ENCODE peak calls at places on chromosomes 4 and X, in ten cellular contexts. One of them, this sample, is unnamed.

GRCh38 chr4:159017323-159018036 is 85.4 kb upstream of the RAPGEF2 start:
- DNase-seq in stimulated activated CD4-positive, alpha-beta T cell treated with anti-CD3 and anti-CD28 coated beads, Interleukin-15, amount 100 ng/mL, for 1 hour: no peak
- DNase-seq in nephron progenitor cell: no peak
- DNase-seq in stimulated activated CD8-positive, alpha-beta memory T cell treated with anti-CD3 and anti-CD28 coated beads, Interleukin-15, amount 100 ng/mL, for 48 hours: no peak
- DNase-seq in NCI-H1105: no peak
- DNase-seq in ACHN: no peak
- DNase-seq in cardiac muscle cell: no peak
- DNase-seq in NCI-H1048: no peak
- DNase-seq in activated T-helper 1 cell treated with Interleukin-2 at 50 U/mL for 16 hours: no peak
- DNase-seq in HT-29: no peak
- DNase-seq in this sample: no peak

GRCh38 chr4:178976861-178977260 is 1534.6 kb upstream of the AGA start:
- DNase-seq in NCI-H1048: no peak
- DNase-seq in activated T-helper 1 cell treated with Interleukin-2 at 50 U/mL for 16 hours: no peak
- DNase-seq in ACHN: no peak
- DNase-seq in nephron progenitor cell: no peak
- DNase-seq in stimulated activated CD8-positive, alpha-beta memory T cell treated with anti-CD3 and anti-CD28 coated beads, Interleukin-15, amount 100 ng/mL, for 48 hours: no peak
- DNase-seq in NCI-H1105: no peak
- DNase-seq in HT-29: no peak
- DNase-seq in stimulated activated CD4-positive, alpha-beta T cell treated with anti-CD3 and anti-CD28 coated beads, Interleukin-15, amount 100 ng/mL, for 1 hour: no peak
- DNase-seq in cardiac muscle cell: no peak
- DNase-seq in this sample: no peak

GRCh38 chr4:159121371-159121770 is 18.5 kb downstream of the RAPGEF2 start:
- DNase-seq in cardiac muscle cell: no peak
- DNase-seq in NCI-H1048: no peak
- DNase-seq in activated T-helper 1 cell treated with Interleukin-2 at 50 U/mL for 16 hours: no peak
- DNase-seq in stimulated activated CD4-positive, alpha-beta T cell treated with anti-CD3 and anti-CD28 coated beads, Interleukin-15, amount 100 ng/mL, for 1 hour: no peak
- DNase-seq in nephron progenitor cell: no peak
- DNase-seq in HT-29: no peak
- DNase-seq in NCI-H1105: no peak
- DNase-seq in ACHN: no peak
- DNase-seq in stimulated activated CD8-positive, alpha-beta memory T cell treated with anti-CD3 and anti-CD28 coated beads, Interleukin-15, amount 100 ng/mL, for 48 hours: no peak
- DNase-seq in this sample: no peak

GRCh38 chr4:100494166-100494565 is 23.7 kb downstream of the EMCN start:
- DNase-seq in ACHN: no peak
- DNase-seq in stimulated activated CD4-positive, alpha-beta T cell treated with anti-CD3 and anti-CD28 coated beads, Interleukin-15, amount 100 ng/mL, for 1 hour: no peak
- DNase-seq in stimulated activated CD8-positive, alpha-beta memory T cell treated with anti-CD3 and anti-CD28 coated beads, Interleukin-15, amount 100 ng/mL, for 48 hours: no peak
- DNase-seq in cardiac muscle cell: no peak
- DNase-seq in activated T-helper 1 cell treated with Interleukin-2 at 50 U/mL for 16 hours: no peak
- DNase-seq in nephron progenitor cell: no peak
- DNase-seq in NCI-H1105: no peak
- DNase-seq in HT-29: no peak
- DNase-seq in NCI-H1048: no peak
- DNase-seq in this sample: no peak

GRCh38 chrX:108735680-108736508 is 469 bp downstream of the IRS4 start:
- DNase-seq in NCI-H1048: no peak
- DNase-seq in stimulated activated CD4-positive, alpha-beta T cell treated with anti-CD3 and anti-CD28 coated beads, Interleukin-15, amount 100 ng/mL, for 1 hour: no peak
- DNase-seq in stimulated activated CD8-positive, alpha-beta memory T cell treated with anti-CD3 and anti-CD28 coated beads, Interleukin-15, amount 100 ng/mL, for 48 hours: no peak
- DNase-seq in ACHN: peak
- DNase-seq in cardiac muscle cell: peak
- DNase-seq in NCI-H1105: no peak
- DNase-seq in nephron progenitor cell: peak
- DNase-seq in HT-29: no peak
- DNase-seq in activated T-helper 1 cell treated with Interleukin-2 at 50 U/mL for 16 hours: no peak
- DNase-seq in this sample: no peak

GRCh38 chrX:132958086-132958703 is at the start of gene HS6ST2:
- DNase-seq in NCI-H1048: no peak
- DNase-seq in activated T-helper 1 cell treated with Interleukin-2 at 50 U/mL for 16 hours: no peak
- DNase-seq in cardiac muscle cell: peak
- DNase-seq in ACHN: no peak
- DNase-seq in stimulated activated CD8-positive, alpha-beta memory T cell treated with anti-CD3 and anti-CD28 coated beads, Interleukin-15, amount 100 ng/mL, for 48 hours: no peak
- DNase-seq in nephron progenitor cell: peak
- DNase-seq in stimulated activated CD4-positive, alpha-beta T cell treated with anti-CD3 and anti-CD28 coated beads, Interleukin-15, amount 100 ng/mL, for 1 hour: no peak
- DNase-seq in HT-29: no peak
- DNase-seq in NCI-H1105: no peak
- DNase-seq in this sample: no peak

GRCh38 chr4:77154074-77154473 is 2.9 kb upstream of the CCNG2 start:
- DNase-seq in activated T-helper 1 cell treated with Interleukin-2 at 50 U/mL for 16 hours: no peak
- DNase-seq in nephron progenitor cell: no peak
- DNase-seq in NCI-H1105: no peak
- DNase-seq in ACHN: no peak
- DNase-seq in HT-29: no peak
- DNase-seq in stimulated activated CD4-positive, alpha-beta T cell treated with anti-CD3 and anti-CD28 coated beads, Interleukin-15, amount 100 ng/mL, for 1 hour: no peak
- DNase-seq in cardiac muscle cell: no peak
- DNase-seq in stimulated activated CD8-positive, alpha-beta memory T cell treated with anti-CD3 and anti-CD28 coated beads, Interleukin-15, amount 100 ng/mL, for 48 hours: no peak
- DNase-seq in NCI-H1048: no peak
- DNase-seq in this sample: no peak

GRCh38 chr4:14607578-14607977 is 394.7 kb upstream of the CPEB2 start:
- DNase-seq in HT-29: no peak
- DNase-seq in cardiac muscle cell: no peak
- DNase-seq in activated T-helper 1 cell treated with Interleukin-2 at 50 U/mL for 16 hours: no peak
- DNase-seq in NCI-H1105: no peak
- DNase-seq in stimulated activated CD8-positive, alpha-beta memory T cell treated with anti-CD3 and anti-CD28 coated beads, Interleukin-15, amount 100 ng/mL, for 48 hours: no peak
- DNase-seq in NCI-H1048: no peak
- DNase-seq in ACHN: no peak
- DNase-seq in stimulated activated CD4-positive, alpha-beta T cell treated with anti-CD3 and anti-CD28 coated beads, Interleukin-15, amount 100 ng/mL, for 1 hour: no peak
- DNase-seq in nephron progenitor cell: no peak
- DNase-seq in this sample: no peak

GRCh38 chrX:1099146-1099770 is 113.2 kb downstream of the CRLF2 start:
- DNase-seq in stimulated activated CD8-positive, alpha-beta memory T cell treated with anti-CD3 and anti-CD28 coated beads, Interleukin-15, amount 100 ng/mL, for 48 hours: no peak
- DNase-seq in NCI-H1048: no peak
- DNase-seq in cardiac muscle cell: no peak
- DNase-seq in HT-29: no peak
- DNase-seq in NCI-H1105: no peak
- DNase-seq in ACHN: no peak
- DNase-seq in stimulated activated CD4-positive, alpha-beta T cell treated with anti-CD3 and anti-CD28 coated beads, Interleukin-15, amount 100 ng/mL, for 1 hour: no peak
- DNase-seq in activated T-helper 1 cell treated with Interleukin-2 at 50 U/mL for 16 hours: no peak
- DNase-seq in nephron progenitor cell: no peak
- DNase-seq in this sample: no peak

GRCh38 chrX:33285550-33285949 is 74.2 kb upstream of the DMD start:
- DNase-seq in stimulated activated CD4-positive, alpha-beta T cell treated with anti-CD3 and anti-CD28 coated beads, Interleukin-15, amount 100 ng/mL, for 1 hour: no peak
- DNase-seq in NCI-H1048: no peak
- DNase-seq in ACHN: no peak
- DNase-seq in stimulated activated CD8-positive, alpha-beta memory T cell treated with anti-CD3 and anti-CD28 coated beads, Interleukin-15, amount 100 ng/mL, for 48 hours: no peak
- DNase-seq in HT-29: no peak
- DNase-seq in NCI-H1105: no peak
- DNase-seq in nephron progenitor cell: no peak
- DNase-seq in cardiac muscle cell: no peak
- DNase-seq in activated T-helper 1 cell treated with Interleukin-2 at 50 U/mL for 16 hours: no peak
- DNase-seq in this sample: no peak

GRCh38 chr4:85607624-85608023 is 132.7 kb downstream of the ARHGAP24 start:
- DNase-seq in stimulated activated CD4-positive, alpha-beta T cell treated with anti-CD3 and anti-CD28 coated beads, Interleukin-15, amount 100 ng/mL, for 1 hour: no peak
- DNase-seq in stimulated activated CD8-positive, alpha-beta memory T cell treated with anti-CD3 and anti-CD28 coated beads, Interleukin-15, amount 100 ng/mL, for 48 hours: no peak
- DNase-seq in HT-29: no peak
- DNase-seq in ACHN: no peak
- DNase-seq in nephron progenitor cell: no peak
- DNase-seq in activated T-helper 1 cell treated with Interleukin-2 at 50 U/mL for 16 hours: no peak
- DNase-seq in NCI-H1048: no peak
- DNase-seq in NCI-H1105: peak
- DNase-seq in cardiac muscle cell: no peak
- DNase-seq in this sample: no peak

GRCh38 chrX:20263474-20263873 is 3.2 kb downstream of the RPS6KA3 start:
- DNase-seq in cardiac muscle cell: no peak
- DNase-seq in NCI-H1048: no peak
- DNase-seq in stimulated activated CD4-positive, alpha-beta T cell treated with anti-CD3 and anti-CD28 coated beads, Interleukin-15, amount 100 ng/mL, for 1 hour: no peak
- DNase-seq in stimulated activated CD8-positive, alpha-beta memory T cell treated with anti-CD3 and anti-CD28 coated beads, Interleukin-15, amount 100 ng/mL, for 48 hours: no peak
- DNase-seq in activated T-helper 1 cell treated with Interleukin-2 at 50 U/mL for 16 hours: no peak
- DNase-seq in HT-29: no peak
- DNase-seq in NCI-H1105: no peak
- DNase-seq in nephron progenitor cell: no peak
- DNase-seq in ACHN: no peak
- DNase-seq in this sample: no peak

GRCh38 chr4:12672320-12672719 is 811.8 kb downstream of the RAB28 start:
- DNase-seq in NCI-H1105: no peak
- DNase-seq in stimulated activated CD8-positive, alpha-beta memory T cell treated with anti-CD3 and anti-CD28 coated beads, Interleukin-15, amount 100 ng/mL, for 48 hours: no peak
- DNase-seq in NCI-H1048: no peak
- DNase-seq in stimulated activated CD4-positive, alpha-beta T cell treated with anti-CD3 and anti-CD28 coated beads, Interleukin-15, amount 100 ng/mL, for 1 hour: no peak
- DNase-seq in HT-29: no peak
- DNase-seq in ACHN: no peak
- DNase-seq in activated T-helper 1 cell treated with Interleukin-2 at 50 U/mL for 16 hours: no peak
- DNase-seq in nephron progenitor cell: no peak
- DNase-seq in cardiac muscle cell: no peak
- DNase-seq in this sample: no peak

GRCh38 chr4:39029752-39030694 is 2.2 kb downstream of the TMEM156 start:
- DNase-seq in activated T-helper 1 cell treated with Interleukin-2 at 50 U/mL for 16 hours: no peak
- DNase-seq in cardiac muscle cell: no peak
- DNase-seq in NCI-H1105: no peak
- DNase-seq in NCI-H1048: no peak
- DNase-seq in HT-29: no peak
- DNase-seq in ACHN: no peak
- DNase-seq in stimulated activated CD8-positive, alpha-beta memory T cell treated with anti-CD3 and anti-CD28 coated beads, Interleukin-15, amount 100 ng/mL, for 48 hours: no peak
- DNase-seq in nephron progenitor cell: no peak
- DNase-seq in stimulated activated CD4-positive, alpha-beta T cell treated with anti-CD3 and anti-CD28 coated beads, Interleukin-15, amount 100 ng/mL, for 1 hour: no peak
- DNase-seq in this sample: no peak

GRCh38 chrX:121103381-121103780 is 56.0 kb downstream of the GLUD2 start:
- DNase-seq in nephron progenitor cell: no peak
- DNase-seq in NCI-H1105: no peak
- DNase-seq in stimulated activated CD4-positive, alpha-beta T cell treated with anti-CD3 and anti-CD28 coated beads, Interleukin-15, amount 100 ng/mL, for 1 hour: no peak
- DNase-seq in ACHN: no peak
- DNase-seq in activated T-helper 1 cell treated with Interleukin-2 at 50 U/mL for 16 hours: no peak
- DNase-seq in stimulated activated CD8-positive, alpha-beta memory T cell treated with anti-CD3 and anti-CD28 coated beads, Interleukin-15, amount 100 ng/mL, for 48 hours: no peak
- DNase-seq in HT-29: no peak
- DNase-seq in cardiac muscle cell: no peak
- DNase-seq in NCI-H1048: no peak
- DNase-seq in this sample: no peak

This sample was measured in HS-27A.